ENCODE peak calls at places on chromosomes 2 and 18, in nine cellular contexts. One of them, this sample, is unnamed.

GRCh38 chr2:8539743-8540551 is 141.9 kb upstream of the ID2 start:
- DNase-seq in kidney epithelial cell: peak; percentile 23
- DNase-seq in neuronal stem cell: no peak
- DNase-seq in heart left ventricle: peak; percentile 42
- DNase-seq in right cardiac atrium: no peak
- DNase-seq in stomach: peak; percentile 68
- DNase-seq in MG63: no peak
- DNase-seq in cardiac fibroblast: no peak
- DNase-seq in K562: no peak
- DNase-seq in this sample: no peak

GRCh38 chr2:130376433-130377293 is 20.8 kb downstream of the PTPN18 start:
- DNase-seq in stomach: no peak
- DNase-seq in kidney epithelial cell: no peak
- DNase-seq in cardiac fibroblast: no peak
- DNase-seq in MG63: no peak
- DNase-seq in right cardiac atrium: no peak
- DNase-seq in neuronal stem cell: no peak
- DNase-seq in K562: no peak
- DNase-seq in heart left ventricle: no peak
- DNase-seq in this sample: no peak

GRCh38 chr18:76495435-76496199 is 575 bp upstream of the ZNF516 start:
- DNase-seq in right cardiac atrium: no peak
- DNase-seq in heart left ventricle: peak; percentile 47
- DNase-seq in MG63: no peak
- DNase-seq in stomach: no peak
- DNase-seq in K562: no peak
- DNase-seq in neuronal stem cell: peak; percentile 70
- DNase-seq in kidney epithelial cell: no peak
- DNase-seq in cardiac fibroblast: peak; percentile 47
- DNase-seq in this sample: no peak

GRCh38 chr2:224640694-224641093 is 55.5 kb upstream of the CUL3 start:
- DNase-seq in neuronal stem cell: no peak
- DNase-seq in kidney epithelial cell: no peak
- DNase-seq in heart left ventricle: no peak
- DNase-seq in stomach: no peak
- DNase-seq in cardiac fibroblast: no peak
- DNase-seq in right cardiac atrium: no peak
- DNase-seq in K562: no peak
- DNase-seq in MG63: no peak
- DNase-seq in this sample: no peak

GRCh38 chr2:43158259-43158880 is 68.0 kb downstream of the ZFP36L2 start:
- DNase-seq in right cardiac atrium: peak; percentile 86
- DNase-seq in heart left ventricle: peak; percentile 54
- DNase-seq in kidney epithelial cell: peak; percentile 34
- DNase-seq in cardiac fibroblast: peak; percentile 90
- DNase-seq in K562: no peak
- DNase-seq in neuronal stem cell: no peak
- DNase-seq in stomach: peak; percentile 87
- DNase-seq in MG63: peak; percentile 97
- DNase-seq in this sample: peak; percentile 63

GRCh38 chr2:218569038-218569431 is 396 bp downstream of the CNOT9 start:
- DNase-seq in K562: peak; percentile 27
- DNase-seq in cardiac fibroblast: peak; percentile 62
- DNase-seq in right cardiac atrium: no peak
- DNase-seq in neuronal stem cell: no peak
- DNase-seq in kidney epithelial cell: no peak
- DNase-seq in heart left ventricle: peak; percentile 27
- DNase-seq in MG63: peak; percentile 56
- DNase-seq in stomach: peak; percentile 40
- DNase-seq in this sample: peak; percentile 52

GRCh38 chr2:208245746-208246145 is 9.1 kb downstream of the IDH1 start:
- DNase-seq in MG63: no peak
- DNase-seq in heart left ventricle: no peak
- DNase-seq in cardiac fibroblast: no peak
- DNase-seq in right cardiac atrium: no peak
- DNase-seq in stomach: no peak
- DNase-seq in kidney epithelial cell: no peak
- DNase-seq in K562: no peak
- DNase-seq in neuronal stem cell: no peak
- DNase-seq in this sample: no peak

GRCh38 chr2:71995067-71995665 is 152.5 kb downstream of the CYP26B1 start:
- DNase-seq in cardiac fibroblast: peak; percentile 47
- DNase-seq in stomach: no peak
- DNase-seq in heart left ventricle: no peak
- DNase-seq in kidney epithelial cell: no peak
- DNase-seq in neuronal stem cell: no peak
- DNase-seq in MG63: no peak
- DNase-seq in right cardiac atrium: no peak
- DNase-seq in K562: peak; percentile 19
- DNase-seq in this sample: no peak

GRCh38 chr2:234691226-234691600 is 194.3 kb upstream of the ARL4C start:
- DNase-seq in MG63: no peak
- DNase-seq in right cardiac atrium: no peak
- DNase-seq in cardiac fibroblast: no peak
- DNase-seq in stomach: no peak
- DNase-seq in heart left ventricle: no peak
- DNase-seq in neuronal stem cell: no peak
- DNase-seq in kidney epithelial cell: no peak
- DNase-seq in K562: no peak
- DNase-seq in this sample: no peak

GRCh38 chr2:201122276-201122675 is 6.3 kb downstream of the CFLAR start:
- DNase-seq in kidney epithelial cell: no peak
- DNase-seq in heart left ventricle: no peak
- DNase-seq in stomach: no peak
- DNase-seq in cardiac fibroblast: peak; percentile 12
- DNase-seq in right cardiac atrium: peak; percentile 11
- DNase-seq in neuronal stem cell: no peak
- DNase-seq in MG63: no peak
- DNase-seq in K562: peak; percentile 48
- DNase-seq in this sample: no peak

GRCh38 chr18:361941-362913 is 94.4 kb upstream of the THOC1 start:
- DNase-seq in kidney epithelial cell: no peak
- DNase-seq in cardiac fibroblast: peak; percentile 68
- DNase-seq in stomach: no peak
- DNase-seq in neuronal stem cell: no peak
- DNase-seq in right cardiac atrium: no peak
- DNase-seq in MG63: peak; percentile 94
- DNase-seq in heart left ventricle: peak; percentile 23
- DNase-seq in K562: no peak
- DNase-seq in this sample: no peak

GRCh38 chr2:33589444-33589843 is 9.7 kb downstream of the FAM98A start:
- DNase-seq in MG63: no peak
- DNase-seq in cardiac fibroblast: no peak
- DNase-seq in heart left ventricle: no peak
- DNase-seq in kidney epithelial cell: no peak
- DNase-seq in neuronal stem cell: no peak
- DNase-seq in right cardiac atrium: no peak
- DNase-seq in K562: no peak
- DNase-seq in stomach: no peak
- DNase-seq in this sample: no peak

GRCh38 chr2:5190023-5190422 is 502.2 kb upstream of the SOX11 start:
- DNase-seq in cardiac fibroblast: no peak
- DNase-seq in MG63: no peak
- DNase-seq in stomach: no peak
- DNase-seq in neuronal stem cell: no peak
- DNase-seq in right cardiac atrium: no peak
- DNase-seq in heart left ventricle: no peak
- DNase-seq in kidney epithelial cell: no peak
- DNase-seq in K562: no peak
- DNase-seq in this sample: no peak

GRCh38 chr18:41265047-41265446 is 690.0 kb upstream of the PIK3C3 start:
- DNase-seq in kidney epithelial cell: no peak
- DNase-seq in cardiac fibroblast: peak; percentile 10
- DNase-seq in stomach: no peak
- DNase-seq in right cardiac atrium: no peak
- DNase-seq in K562: no peak
- DNase-seq in neuronal stem cell: no peak
- DNase-seq in heart left ventricle: no peak
- DNase-seq in MG63: no peak
- DNase-seq in this sample: no peak

GRCh38 chr2:102313025-102313424 is 1.7 kb downstream of the IL1RL1 start:
- DNase-seq in cardiac fibroblast: peak; percentile 70
- DNase-seq in stomach: no peak
- DNase-seq in K562: no peak
- DNase-seq in kidney epithelial cell: no peak
- DNase-seq in heart left ventricle: no peak
- DNase-seq in MG63: no peak
- DNase-seq in neuronal stem cell: no peak
- DNase-seq in right cardiac atrium: no peak
- DNase-seq in this sample: no peak

GRCh38 chr2:130972410-130972809 is 120.8 kb downstream of the FAM168B start:
- DNase-seq in cardiac fibroblast: no peak
- DNase-seq in K562: no peak
- DNase-seq in stomach: no peak
- DNase-seq in heart left ventricle: no peak
- DNase-seq in right cardiac atrium: no peak
- DNase-seq in MG63: no peak
- DNase-seq in kidney epithelial cell: no peak
- DNase-seq in neuronal stem cell: no peak
- DNase-seq in this sample: no peak

GRCh38 chr18:37534627-37535026 is 31.0 kb downstream of the CELF4 start:
- DNase-seq in MG63: no peak
- DNase-seq in stomach: no peak
- DNase-seq in kidney epithelial cell: no peak
- DNase-seq in K562: no peak
- DNase-seq in cardiac fibroblast: no peak
- DNase-seq in heart left ventricle: no peak
- DNase-seq in neuronal stem cell: no peak
- DNase-seq in right cardiac atrium: no peak
- DNase-seq in this sample: no peak
- H3K4me3 ChIP-seq in MG63: no peak overlapping the region
- H3K4me3 ChIP-seq in stomach: no peak overlapping the region
- H3K4me3 ChIP-seq in kidney epithelial cell: no peak overlapping the region
- H3K4me3 ChIP-seq in K562: no peak overlapping the region
- H3K4me3 ChIP-seq in cardiac fibroblast: no peak overlapping the region
- H3K4me3 ChIP-seq in heart left ventricle: no peak overlapping the region
- H3K4me3 ChIP-seq in neuronal stem cell: no peak overlapping the region
- H3K4me3 ChIP-seq in right cardiac atrium: no peak overlapping the region
- H3K4me3 ChIP-seq in this sample: no peak overlapping the region

DNA sequence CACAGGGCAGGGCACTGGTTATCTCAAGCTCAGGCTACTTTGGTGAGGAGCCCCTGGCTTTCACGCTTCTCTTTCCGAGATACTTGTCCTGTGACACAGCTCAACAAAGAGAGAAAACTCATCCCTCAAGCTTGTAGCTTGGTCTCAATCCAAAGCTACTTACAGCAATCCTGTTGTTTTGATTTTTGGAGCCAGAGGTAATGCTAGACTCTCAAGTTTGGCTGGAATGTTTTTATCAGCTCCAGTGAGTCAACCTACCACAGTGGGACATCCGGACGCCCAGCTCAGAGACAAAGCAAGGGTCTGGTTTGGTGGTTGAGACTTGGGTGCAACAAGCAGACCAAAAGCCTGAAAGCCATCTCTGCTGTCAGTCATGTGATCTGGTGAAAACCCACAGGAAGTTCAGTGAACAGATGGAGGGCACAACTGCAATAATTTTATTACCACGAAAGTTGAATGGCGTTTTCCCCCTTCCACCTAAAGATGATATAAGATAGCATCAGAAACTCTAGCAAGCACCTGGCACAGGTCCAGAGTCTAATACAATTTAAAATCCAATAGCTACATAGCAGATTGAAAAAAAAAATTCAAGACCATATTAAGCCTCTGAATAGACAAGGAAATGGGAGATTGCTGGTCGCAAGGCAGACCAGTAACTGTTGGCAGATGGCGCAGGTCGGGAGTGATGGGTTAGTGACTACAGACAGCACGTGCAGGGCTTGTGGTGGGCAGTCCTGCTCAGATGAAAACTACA is 102.3 kb upstream of the SMAD7 start:
- DNase-seq in kidney epithelial cell: peak; percentile 2
- DNase-seq in stomach: no peak
- DNase-seq in heart left ventricle: no peak
- DNase-seq in neuronal stem cell: no peak
- DNase-seq in right cardiac atrium: no peak
- DNase-seq in K562: no peak
- DNase-seq in MG63: peak; percentile 90
- DNase-seq in cardiac fibroblast: peak; percentile 85
- DNase-seq in this sample: no peak
- H3K4me3 ChIP-seq in kidney epithelial cell: no peak overlapping the region
- H3K4me3 ChIP-seq in stomach: no peak overlapping the region
- H3K4me3 ChIP-seq in heart left ventricle: no peak overlapping the region
- H3K4me3 ChIP-seq in neuronal stem cell: no peak overlapping the region
- H3K4me3 ChIP-seq in right cardiac atrium: no peak overlapping the region
- H3K4me3 ChIP-seq in K562: no peak overlapping the region
- H3K4me3 ChIP-seq in MG63: no peak overlapping the region
- H3K4me3 ChIP-seq in cardiac fibroblast: no peak overlapping the region
- H3K4me3 ChIP-seq in this sample: no peak overlapping the region

DNA sequence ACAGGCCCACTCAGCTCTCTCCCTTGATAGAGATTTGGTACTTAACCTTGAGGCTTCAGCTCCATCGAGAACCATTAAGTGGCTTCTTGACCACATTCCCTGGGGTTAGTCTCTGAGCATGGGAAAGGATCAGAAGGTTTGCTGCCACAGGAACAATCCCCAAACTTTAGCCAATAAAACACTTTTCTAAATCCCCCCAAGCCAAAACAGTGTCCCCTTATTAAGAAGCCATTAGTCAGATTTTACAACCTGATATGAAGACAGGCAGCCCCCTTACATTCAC is 37.7 kb upstream of the SLC8A1 start:
- DNase-seq in MG63: no peak
- DNase-seq in K562: no peak
- DNase-seq in neuronal stem cell: no peak
- DNase-seq in cardiac fibroblast: no peak
- DNase-seq in stomach: no peak
- DNase-seq in kidney epithelial cell: no peak
- DNase-seq in right cardiac atrium: no peak
- DNase-seq in heart left ventricle: no peak
- DNase-seq in this sample: no peak
- H3K4me3 ChIP-seq in MG63: peak overlapping the region; percentile 10
- H3K4me3 ChIP-seq in K562: no peak overlapping the region
- H3K4me3 ChIP-seq in neuronal stem cell: no peak overlapping the region
- H3K4me3 ChIP-seq in cardiac fibroblast: peak overlapping the region; percentile 56
- H3K4me3 ChIP-seq in stomach: peak overlapping the region; percentile 29
- H3K4me3 ChIP-seq in kidney epithelial cell: no peak overlapping the region
- H3K4me3 ChIP-seq in right cardiac atrium: peak overlapping the region; percentile 83
- H3K4me3 ChIP-seq in heart left ventricle: peak overlapping the region; percentile 46
- H3K4me3 ChIP-seq in this sample: no peak overlapping the region

DNA sequence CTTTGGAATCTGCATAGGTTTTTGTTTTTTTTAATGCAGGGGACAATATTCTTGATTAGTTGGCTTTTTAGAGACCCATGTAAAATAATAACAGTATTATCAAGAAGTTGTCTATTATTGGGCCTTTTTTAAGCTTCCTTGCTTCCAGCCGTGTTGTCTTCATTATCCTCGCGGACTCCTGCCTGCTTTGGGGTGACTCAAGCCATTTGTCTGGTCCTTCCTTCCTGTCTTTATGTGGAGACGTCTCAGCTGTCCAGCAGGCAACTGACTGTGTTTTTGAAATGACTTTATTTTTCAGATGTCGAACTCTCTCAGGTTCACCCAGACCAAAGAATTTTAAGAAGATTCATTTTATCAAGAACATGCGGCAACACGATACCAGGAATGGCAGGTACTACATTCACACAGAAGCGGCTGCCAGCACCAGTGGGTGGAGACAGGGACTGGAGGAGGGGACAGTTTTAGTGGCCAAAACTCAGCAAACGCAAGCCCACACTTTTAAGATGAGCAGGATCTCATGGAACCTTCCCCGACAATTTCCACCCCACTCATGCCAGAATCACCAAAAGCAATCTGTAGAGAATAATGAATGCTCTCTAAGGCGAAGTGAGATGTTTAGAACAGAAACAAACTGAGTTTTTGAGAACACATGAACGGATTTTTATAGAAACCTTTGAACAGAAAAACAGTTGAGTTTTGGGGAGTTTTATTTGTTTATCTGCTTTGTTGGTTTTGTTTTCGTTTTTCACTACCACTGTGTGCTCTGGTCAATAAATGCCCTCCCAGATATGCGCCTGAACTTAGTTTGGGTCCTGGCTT is 59.1 kb downstream of the CABLES1 start:
- DNase-seq in right cardiac atrium: no peak
- DNase-seq in cardiac fibroblast: peak; percentile 40
- DNase-seq in heart left ventricle: no peak
- DNase-seq in stomach: no peak
- DNase-seq in K562: no peak
- DNase-seq in kidney epithelial cell: no peak
- DNase-seq in neuronal stem cell: no peak
- DNase-seq in MG63: no peak
- DNase-seq in this sample: no peak
- H3K4me3 ChIP-seq in right cardiac atrium: no peak overlapping the region
- H3K4me3 ChIP-seq in cardiac fibroblast: no peak overlapping the region
- H3K4me3 ChIP-seq in heart left ventricle: no peak overlapping the region
- H3K4me3 ChIP-seq in stomach: no peak overlapping the region
- H3K4me3 ChIP-seq in K562: no peak overlapping the region
- H3K4me3 ChIP-seq in kidney epithelial cell: no peak overlapping the region
- H3K4me3 ChIP-seq in neuronal stem cell: no peak overlapping the region
- H3K4me3 ChIP-seq in MG63: no peak overlapping the region
- H3K4me3 ChIP-seq in this sample: no peak overlapping the region